ENCODE peak calls at places on chromosomes 3 and 15, in ten cellular contexts. A is spleen; O is cardiac fibroblast; T is astrocyte of the cerebellum; X is CD4-positive, alpha-beta T cell; L is endodermal cell; Y is lower leg skin; F is endothelial cell; U is pancreas; J is mesothelial cell of epicardium. V is an unnamed sample.

GRCh38 chr3:49279376-49279775 is 2.3 kb upstream of the C3orf62 start:
- DNase-seq in A (no peak), O (peak; percentile 64), T (no peak), X (no peak), L (no peak), Y (no peak), F (no peak), U (no peak), J (no peak), V (no peak)

GRCh38 chr3:120432105-120432860 is 18.5 kb downstream of the FSTL1 start:
- DNase-seq in A (no peak), O (peak; percentile 85), T (peak; percentile 94), X (no peak), L (peak; percentile 81), Y (no peak), F (no peak), U (no peak), J (no peak), V (no peak)

GRCh38 chr3:176961916-176962315 is 235.4 kb downstream of the TBL1XR1 start:
- DNase-seq in A (no peak), O (peak; percentile 66), T (no peak), X (no peak), L (no peak), Y (no peak), F (no peak), U (no peak), J (no peak), V (no peak)

GRCh38 chr15:78634251-78635145 is 6.5 kb downstream of the CHRNB4 start:
- DNase-seq in A (no peak), O (no peak), T (no peak), X (no peak), L (no peak), Y (no peak), F (no peak), U (no peak), J (no peak), V (no peak)

GRCh38 chr15:63501256-63502089 is 2.9 kb upstream of the USP3 start:
- DNase-seq in A (peak; percentile 90), O (peak; percentile 95), T (peak; percentile 91), X (no peak), L (peak; percentile 65), Y (peak; percentile 84), F (peak; percentile 33), U (peak; percentile 80), J (peak; percentile 59), V (peak; percentile 86)

GRCh38 chr3:13498354-13499060 is 18.4 kb downstream of the HDAC11 start:
- DNase-seq in A (peak; percentile 65), O (no peak), T (no peak), X (no peak), L (no peak), Y (no peak), F (no peak), U (peak; percentile 51), J (no peak), V (peak; percentile 58)

GRCh38 chr3:151639096-151639740 is 94.5 kb upstream of the AADACL2 start:
- DNase-seq in A (no peak), O (peak; percentile 28), T (no peak), X (no peak), L (no peak), Y (no peak), F (no peak), U (no peak), J (no peak), V (no peak)

GRCh38 chr3:37096292-37096691 is 78.1 kb downstream of the LRRFIP2 start:
- DNase-seq in A (no peak), O (peak; percentile 75), T (no peak), X (no peak), L (no peak), Y (no peak), F (no peak), U (no peak), J (no peak), V (no peak)

GRCh38 chr3:25403890-25404460 is 24.1 kb upstream of the RARB start:
- DNase-seq in A (no peak), O (no peak), T (no peak), X (no peak), L (no peak), Y (no peak), F (no peak), U (no peak), J (no peak), V (no peak)

GRCh38 chr3:136957751-136958288 is at the start of gene IL20RB:
- DNase-seq in A (no peak), O (peak; percentile 82), T (no peak), X (no peak), L (peak; percentile 54), Y (peak; percentile 69), F (no peak), U (no peak), J (no peak), V (no peak)

GRCh38 chr3:75180235-75180944 is 483.7 kb upstream of the FRG2C start:
- DNase-seq in A (no peak), O (no peak), T (no peak), X (no peak), L (no peak), Y (no peak), F (no peak), U (no peak), J (no peak), V (no peak)

GRCh38 chr3:87309601-87310000 is 33.2 kb upstream of the POU1F1 start:
- DNase-seq in A (no peak), O (no peak), T (no peak), X (no peak), L (no peak), Y (no peak), F (no peak), U (no peak), J (no peak), V (no peak)

GRCh38 chr15:78229431-78230406 is 4.6 kb downstream of the ACSBG1 start:
- DNase-seq in A (peak; percentile 65), O (no peak), T (no peak), X (no peak), L (peak; percentile 45), Y (no peak), F (no peak), U (no peak), J (no peak), V (no peak)

DNA sequence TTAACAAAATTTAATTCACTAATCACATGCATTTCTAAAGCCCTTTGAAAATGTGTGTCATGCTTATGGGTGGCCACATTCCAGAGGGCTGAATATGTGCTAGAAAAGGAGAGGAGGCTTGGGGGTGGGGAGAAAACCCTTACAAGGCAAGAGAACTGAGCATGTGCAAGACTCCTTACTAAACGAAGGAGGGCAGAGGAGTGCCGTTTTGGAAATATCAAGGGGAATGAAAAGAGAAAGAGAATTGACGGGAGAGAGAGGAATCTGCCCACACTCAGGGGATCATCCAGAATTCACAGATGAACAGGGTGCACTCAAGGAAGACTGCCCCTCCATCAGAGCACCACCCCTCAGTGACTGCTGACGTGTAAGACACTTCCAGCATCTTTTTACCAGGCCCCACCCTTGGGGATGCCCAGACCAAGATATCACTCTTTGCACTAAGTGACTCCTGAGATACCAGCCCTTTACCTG is 37.9 kb upstream of the TSC22D2 start:
- DNase-seq in A (no peak), O (peak; percentile 98), T (peak; percentile 96), X (no peak), L (peak; percentile 80), Y (peak; percentile 63), F (no peak), U (no peak), J (peak; percentile 46), V (peak; percentile 79)
- TF ChIP-seq CTCF in A (no peak), O (peak; percentile 6), T (peak; percentile 38), X (no peak), L (peak; percentile 14), Y (no peak), F (no peak), U (no peak), J (no peak), V (peak; percentile 28)

GRCh38 chr3:134598813-134599563 is 51.8 kb downstream of the KY start:
- DNase-seq in A (no peak), O (no peak), T (no peak), X (no peak), L (peak; percentile 44), Y (no peak), F (no peak), U (no peak), J (no peak), V (no peak)
- TF ChIP-seq CTCF in A (no peak), O (no peak), T (no peak), X (no peak), L (no peak), Y (no peak), F (no peak), U (no peak), J (no peak), V (no peak)

GRCh38 chr3:146590521-146590920 is 14.6 kb downstream of the PLSCR5 start:
- DNase-seq in A (no peak), O (peak; percentile 67), T (no peak), X (no peak), L (no peak), Y (no peak), F (no peak), U (no peak), J (no peak), V (no peak)

GRCh38 chr3:146589899-146590508 is 15.1 kb downstream of the PLSCR5 start:
- DNase-seq in A (no peak), O (peak; percentile 78), T (peak; percentile 45), X (no peak), L (no peak), Y (no peak), F (peak; percentile 21), U (no peak), J (no peak), V (no peak)

GRCh38 chr3:146598486-146598885 is 6.7 kb downstream of the PLSCR5 start:
- DNase-seq in A (no peak), O (no peak), T (no peak), X (no peak), L (no peak), Y (no peak), F (no peak), U (no peak), J (no peak), V (no peak)

GRCh38 chr3:146593776-146594175 is 11.4 kb downstream of the PLSCR5 start:
- DNase-seq in A (no peak), O (no peak), T (no peak), X (no peak), L (no peak), Y (no peak), F (no peak), U (no peak), J (no peak), V (no peak)

DNA sequence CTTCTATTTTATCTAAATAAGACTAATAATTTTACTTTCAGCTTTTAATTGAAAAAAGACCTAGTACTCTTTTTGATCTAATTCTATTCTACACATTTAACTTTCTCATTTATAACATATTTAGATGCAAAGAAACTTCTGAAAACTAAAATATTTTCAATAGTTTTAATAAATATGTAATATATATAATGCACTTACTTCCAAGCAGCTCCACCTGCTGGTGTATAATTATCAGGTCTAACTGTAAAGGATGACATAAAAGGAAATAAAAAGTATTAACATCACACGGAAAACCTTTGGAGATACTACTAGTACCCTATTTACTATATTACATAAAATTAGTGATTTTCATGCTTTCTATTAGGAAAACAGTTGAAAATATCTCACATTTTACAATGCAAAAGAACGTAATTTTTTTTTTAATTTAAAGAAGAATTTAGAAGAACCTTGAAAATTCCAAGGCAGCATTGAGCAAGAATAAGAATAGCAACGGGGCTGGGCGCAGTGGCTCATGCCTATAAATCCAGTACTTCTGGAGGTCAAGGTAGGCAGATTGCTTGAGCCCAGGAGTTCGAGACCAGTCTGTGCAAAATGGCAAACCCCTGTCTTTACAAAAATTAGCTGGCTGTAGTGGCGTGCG is 10.2 kb downstream of the PLSCR5 start:
- DNase-seq in A (peak; percentile 21), O (peak; percentile 55), T (peak; percentile 9), X (no peak), L (no peak), Y (no peak), F (no peak), U (no peak), J (no peak), V (no peak)
- TF ChIP-seq CTCF in A (peak; percentile 10), O (peak; percentile 30), T (peak; percentile 28), X (peak; percentile 60), L (peak; percentile 78), Y (no peak), F (peak; percentile 72), U (no peak), J (peak; percentile 34), V (no peak)

GRCh38 chr3:182621435-182622240 is 171.7 kb upstream of the ATP11B start:
- DNase-seq in A (no peak), O (no peak), T (no peak), X (no peak), L (no peak), Y (no peak), F (no peak), U (no peak), J (no peak), V (no peak)
- TF ChIP-seq CTCF in A (no peak), O (no peak), T (peak; percentile 66), X (no peak), L (peak; percentile 75), Y (no peak), F (peak; percentile 22), U (no peak), J (peak; percentile 25), V (no peak)

V was measured in tibial artery.